ENCODE peak calls at places on chromosome 19, in five cellular contexts. J is progenitor cell of endocrine pancreas, H is amygdala, R is hepatic stellate cell, N is mesendoderm. S is an unnamed sample.

GRCh38 chr19:44848805-44849457 is 2.8 kb downstream of the NECTIN2 start:
- DNase-seq in N (peak), J (no peak), R (no peak), H (no peak), S (no peak)

GRCh38 chr19:7928741-7929701 is 3.1 kb upstream of the CTXN1 start:
- DNase-seq in R (peak), J (no peak), N (peak), H (no peak), S (peak)

GRCh38 chr19:44752816-44753618 is 4.5 kb downstream of the BCL3 start:
- DNase-seq in R (peak), N (peak), H (peak), J (no peak), S (peak)

GRCh38 chr19:46863818-46864629 is 3.2 kb downstream of the ARHGAP35 start:
- DNase-seq in H (no peak), R (peak), J (no peak), N (peak), S (no peak)

GRCh38 chr19:52689804-52690394 is 44.9 kb downstream of the ZNF611 start:
- DNase-seq in H (no peak), J (peak), N (peak), R (no peak), S (peak)

GRCh38 chr19:2237051-2237868 is 636 bp downstream of the SF3A2 start:
- DNase-seq in R (no peak), J (no peak), N (no peak), H (no peak), S (no peak)

GRCh38 chr19:17021328-17021727 is 5.3 kb downstream of the CPAMD8 start:
- DNase-seq in J (no peak), N (no peak), R (no peak), H (no peak), S (no peak)

GRCh38 chr19:10000171-10000826 is 10.0 kb downstream of the COL5A3 start:
- DNase-seq in J (peak), R (peak), N (peak), H (no peak), S (peak)

GRCh38 chr19:9566729-9567128 is 17.6 kb downstream of the ZNF121 start:
- DNase-seq in J (no peak), R (no peak), N (no peak), H (no peak), S (no peak)

GRCh38 chr19:3743486-3743885 is 18.0 kb downstream of the APBA3 start:
- DNase-seq in N (peak), R (no peak), H (no peak), J (no peak), S (no peak)

GRCh38 chr19:46296722-46297431 is at the start of gene HIF3A:
- DNase-seq in J (peak), H (peak), R (no peak), N (peak), S (no peak)

GRCh38 chr19:28878862-28879566 is 333.9 kb downstream of the UQCRFS1 start:
- DNase-seq in H (no peak), J (peak), N (peak), R (peak), S (peak)

GRCh38 chr19:33429891-33430673 is 56.6 kb downstream of the CEBPG start:
- DNase-seq in J (no peak), H (no peak), N (no peak), R (no peak), S (peak)

GRCh38 chr19:50743537-50743936 is 20.4 kb downstream of the CLEC11A start:
- DNase-seq in N (no peak), H (no peak), R (no peak), J (no peak), S (no peak)

GRCh38 chr19:40806385-40807146 is 7.6 kb downstream of the EGLN2 start:
- DNase-seq in N (peak), R (peak), J (peak), H (peak), S (peak)

GRCh38 chr19:35309481-35310279 is 17.7 kb downstream of the MAG start:
- DNase-seq in J (peak), N (no peak), H (no peak), R (no peak), S (no peak)

GRCh38 chr19:5261151-5261890 is 79.3 kb downstream of the PTPRS start:
- DNase-seq in J (no peak), N (no peak), H (no peak), R (no peak), S (no peak)

GRCh38 chr19:39832341-39833083 is 1.4 kb downstream of the DYRK1B start:
- DNase-seq in N (no peak), H (no peak), R (peak), J (no peak), S (no peak)

GRCh38 chr19:799076-799881 is 2.0 kb downstream of the PTBP1 start:
- DNase-seq in R (no peak), J (no peak), N (peak), H (no peak), S (no peak)